ENCODE peak calls at places on chromosomes 4 and X, in five cellular contexts. One of them, this sample, is unnamed.

GRCh38 chr4:118351851-118352827 is 664 bp downstream of the PRSS12 start:
- DNase-seq in WERI-Rb-1: peak; percentile 82
- DNase-seq in colonic mucosa: peak; percentile 61
- DNase-seq in Peyer's patch: peak; percentile 79
- DNase-seq in upper lobe of right lung: peak; percentile 70
- DNase-seq in this sample: peak; percentile 14

GRCh38 chr4:168634276-168634802 is 137.5 kb downstream of the PALLD start:
- DNase-seq in WERI-Rb-1: no peak
- DNase-seq in colonic mucosa: no peak
- DNase-seq in Peyer's patch: no peak
- DNase-seq in upper lobe of right lung: no peak
- DNase-seq in this sample: no peak

GRCh38 chr4:165761968-165762367 is 111.1 kb upstream of the TLL1 start:
- DNase-seq in WERI-Rb-1: no peak
- DNase-seq in colonic mucosa: no peak
- DNase-seq in Peyer's patch: no peak
- DNase-seq in upper lobe of right lung: no peak
- DNase-seq in this sample: no peak

GRCh38 chrX:15973941-15974340 is 119.3 kb upstream of the AP1S2 start:
- DNase-seq in WERI-Rb-1: no peak
- DNase-seq in colonic mucosa: no peak
- DNase-seq in Peyer's patch: no peak
- DNase-seq in upper lobe of right lung: no peak
- DNase-seq in this sample: no peak

GRCh38 chr4:16196482-16197393 is 29.5 kb downstream of the TAPT1 start:
- DNase-seq in WERI-Rb-1: no peak
- DNase-seq in colonic mucosa: peak; percentile 54
- DNase-seq in Peyer's patch: no peak
- DNase-seq in upper lobe of right lung: no peak
- DNase-seq in this sample: no peak

GRCh38 chr4:161767116-161767515 is 396.7 kb downstream of the FSTL5 start:
- DNase-seq in WERI-Rb-1: no peak
- DNase-seq in colonic mucosa: no peak
- DNase-seq in Peyer's patch: no peak
- DNase-seq in upper lobe of right lung: no peak
- DNase-seq in this sample: no peak

GRCh38 chr4:73923631-73923937 is 54.4 kb downstream of the CXCL1 start:
- DNase-seq in WERI-Rb-1: no peak
- DNase-seq in colonic mucosa: no peak
- DNase-seq in Peyer's patch: no peak
- DNase-seq in upper lobe of right lung: no peak
- DNase-seq in this sample: no peak

GRCh38 chr4:80619070-80619674 is 283.6 kb downstream of the CFAP299 start:
- DNase-seq in WERI-Rb-1: peak; percentile 9
- DNase-seq in colonic mucosa: no peak
- DNase-seq in Peyer's patch: no peak
- DNase-seq in upper lobe of right lung: no peak
- DNase-seq in this sample: no peak

GRCh38 chr4:7513731-7514130 is 79.0 kb upstream of the PSAPL1 start:
- DNase-seq in WERI-Rb-1: no peak
- DNase-seq in colonic mucosa: no peak
- DNase-seq in Peyer's patch: no peak
- DNase-seq in upper lobe of right lung: no peak
- DNase-seq in this sample: no peak

GRCh38 chr4:77917075-77917474 is 54.4 kb downstream of the MRPL1 start:
- DNase-seq in WERI-Rb-1: no peak
- DNase-seq in colonic mucosa: no peak
- DNase-seq in Peyer's patch: no peak
- DNase-seq in upper lobe of right lung: no peak
- DNase-seq in this sample: no peak

GRCh38 chr4:103318327-103318726 is 120.2 kb upstream of the CENPE start:
- DNase-seq in WERI-Rb-1: no peak
- DNase-seq in colonic mucosa: no peak
- DNase-seq in Peyer's patch: no peak
- DNase-seq in upper lobe of right lung: no peak
- DNase-seq in this sample: no peak

GRCh38 chr4:88188738-88189417 is 30.4 kb upstream of the ABCG2 start:
- DNase-seq in WERI-Rb-1: no peak
- DNase-seq in colonic mucosa: no peak
- DNase-seq in Peyer's patch: no peak
- DNase-seq in upper lobe of right lung: no peak
- DNase-seq in this sample: no peak

GRCh38 chr4:94244087-94244828 is 36.6 kb downstream of the SMARCAD1 start:
- DNase-seq in WERI-Rb-1: no peak
- DNase-seq in colonic mucosa: no peak
- DNase-seq in Peyer's patch: no peak
- DNase-seq in upper lobe of right lung: no peak
- DNase-seq in this sample: no peak

GRCh38 chrX:16836371-16836770 is 33.8 kb downstream of the RBBP7 start:
- DNase-seq in WERI-Rb-1: peak; percentile 42
- DNase-seq in colonic mucosa: peak; percentile 29
- DNase-seq in Peyer's patch: peak; percentile 47
- DNase-seq in upper lobe of right lung: no peak
- DNase-seq in this sample: peak; percentile 51

GRCh38 chr4:168569066-168569908 is 72.4 kb downstream of the PALLD start:
- DNase-seq in WERI-Rb-1: no peak
- DNase-seq in colonic mucosa: peak; percentile 57
- DNase-seq in Peyer's patch: no peak
- DNase-seq in upper lobe of right lung: no peak
- DNase-seq in this sample: no peak

GRCh38 chrX:12319012-12319519 is 180.8 kb downstream of the FRMPD4 start:
- DNase-seq in WERI-Rb-1: no peak
- DNase-seq in colonic mucosa: no peak
- DNase-seq in Peyer's patch: no peak
- DNase-seq in upper lobe of right lung: no peak
- DNase-seq in this sample: no peak

DNA sequence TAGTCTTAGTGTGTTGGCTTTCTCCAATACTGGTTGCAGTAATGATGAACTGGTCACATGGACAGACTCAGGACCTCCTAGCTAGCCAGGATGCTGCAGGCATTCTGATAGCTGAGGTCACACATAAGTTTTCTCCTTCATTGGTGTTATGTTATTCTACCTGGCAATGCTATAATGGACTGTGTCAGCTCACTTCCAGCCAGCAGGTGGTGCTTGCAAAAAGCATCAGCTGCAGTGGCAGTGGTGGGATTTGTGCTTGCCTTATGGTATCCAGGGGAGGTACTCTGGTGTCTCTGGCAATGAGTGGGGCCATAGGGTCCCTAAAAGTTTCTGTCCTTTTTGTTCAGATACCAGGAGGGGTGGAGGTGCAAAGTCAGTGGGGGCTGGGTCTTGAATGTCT is 33.6 kb downstream of the ZNF330 start:
- DNase-seq in WERI-Rb-1: peak; percentile 25
- DNase-seq in colonic mucosa: no peak
- DNase-seq in Peyer's patch: no peak
- DNase-seq in upper lobe of right lung: no peak
- DNase-seq in this sample: no peak
- TF ChIP-seq CTCF in WERI-Rb-1: peak; percentile 54
- TF ChIP-seq CTCF in colonic mucosa: no peak
- TF ChIP-seq CTCF in Peyer's patch: no peak
- TF ChIP-seq CTCF in upper lobe of right lung: no peak
- TF ChIP-seq CTCF in this sample: peak; percentile 32

DNA sequence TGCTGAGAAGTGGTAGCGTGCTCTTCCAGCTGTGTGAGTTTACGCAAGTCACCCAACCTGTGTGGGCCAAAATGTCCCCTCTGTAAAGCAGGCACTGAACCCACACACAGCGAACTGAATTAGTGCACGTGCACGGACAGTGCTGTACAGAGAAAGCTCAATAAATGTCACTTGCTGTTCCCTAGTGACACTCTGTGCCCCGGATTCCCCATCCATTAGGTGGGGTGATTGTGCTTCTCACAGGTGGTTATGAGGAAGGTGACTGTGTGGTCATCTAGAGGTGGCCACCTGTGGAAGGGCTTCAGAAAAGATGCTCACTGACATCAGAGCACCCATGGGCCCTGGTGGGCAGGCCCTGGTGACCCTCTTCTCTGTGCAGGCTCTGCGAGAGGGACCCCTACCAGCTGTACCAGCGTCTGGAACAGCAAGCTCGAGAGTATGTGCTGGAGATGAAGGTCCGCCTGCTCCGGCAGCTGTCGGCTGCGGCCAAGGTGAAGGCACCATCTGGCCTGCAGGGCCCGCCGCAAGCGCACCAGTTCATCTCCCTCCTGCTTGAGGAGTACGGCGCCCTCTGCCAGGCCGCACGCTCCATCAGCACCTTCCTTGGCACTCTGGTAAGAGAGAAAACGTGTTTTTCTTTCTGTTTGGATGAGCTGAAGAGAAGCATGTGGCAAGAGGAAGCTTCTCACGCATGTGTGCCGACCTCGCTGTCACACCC is 94.3 kb downstream of the FAM193A start:
- DNase-seq in WERI-Rb-1: no peak
- DNase-seq in colonic mucosa: no peak
- DNase-seq in Peyer's patch: no peak
- DNase-seq in upper lobe of right lung: peak; percentile 62
- DNase-seq in this sample: no peak
- H3K36me3 ChIP-seq in WERI-Rb-1: peaks cover 85% of the 10 kb centered on the region
- H3K36me3 ChIP-seq in colonic mucosa: no peaks in the 10 kb centered on the region
- H3K36me3 ChIP-seq in Peyer's patch: no peaks in the 10 kb centered on the region
- H3K36me3 ChIP-seq in upper lobe of right lung: peaks cover 86% of the 10 kb centered on the region
- H3K36me3 ChIP-seq in this sample: peaks cover 27% of the 10 kb centered on the region

GRCh38 chrX:88135735-88136134 is 611.3 kb upstream of the CPXCR1 start:
- DNase-seq in WERI-Rb-1: no peak
- DNase-seq in colonic mucosa: no peak
- DNase-seq in Peyer's patch: no peak
- DNase-seq in upper lobe of right lung: no peak
- DNase-seq in this sample: no peak
- TF ChIP-seq CTCF in WERI-Rb-1: no peak
- TF ChIP-seq CTCF in colonic mucosa: no peak
- TF ChIP-seq CTCF in Peyer's patch: no peak
- TF ChIP-seq CTCF in upper lobe of right lung: peak; percentile 8
- TF ChIP-seq CTCF in this sample: no peak

DNA sequence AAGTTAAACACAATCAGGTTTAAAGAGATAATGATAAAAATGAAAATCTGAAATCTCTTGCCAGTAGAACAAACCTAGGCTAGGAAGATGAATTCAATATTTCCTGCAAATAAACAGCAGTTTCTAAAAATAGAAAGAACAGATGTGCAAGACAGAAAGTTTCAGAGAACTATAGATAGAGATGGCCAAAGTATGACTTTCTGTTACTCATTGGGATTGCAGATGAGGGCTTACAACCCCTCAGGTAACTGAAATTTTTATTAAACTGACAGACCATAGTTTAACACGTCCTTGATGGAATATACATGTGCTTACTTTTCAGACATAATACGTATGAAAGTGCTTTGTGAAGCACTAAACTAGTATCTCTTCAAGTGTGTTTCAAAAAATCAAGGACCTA is 82.4 kb upstream of the PPARGC1A start:
- DNase-seq in WERI-Rb-1: no peak
- DNase-seq in colonic mucosa: no peak
- DNase-seq in Peyer's patch: no peak
- DNase-seq in upper lobe of right lung: no peak
- DNase-seq in this sample: no peak
- H3K36me3 ChIP-seq in WERI-Rb-1: no peaks in the 10 kb centered on the region
- H3K36me3 ChIP-seq in colonic mucosa: no peaks in the 10 kb centered on the region
- H3K36me3 ChIP-seq in Peyer's patch: no peaks in the 10 kb centered on the region
- H3K36me3 ChIP-seq in upper lobe of right lung: no peaks in the 10 kb centered on the region
- H3K36me3 ChIP-seq in this sample: no peaks in the 10 kb centered on the region

DNA sequence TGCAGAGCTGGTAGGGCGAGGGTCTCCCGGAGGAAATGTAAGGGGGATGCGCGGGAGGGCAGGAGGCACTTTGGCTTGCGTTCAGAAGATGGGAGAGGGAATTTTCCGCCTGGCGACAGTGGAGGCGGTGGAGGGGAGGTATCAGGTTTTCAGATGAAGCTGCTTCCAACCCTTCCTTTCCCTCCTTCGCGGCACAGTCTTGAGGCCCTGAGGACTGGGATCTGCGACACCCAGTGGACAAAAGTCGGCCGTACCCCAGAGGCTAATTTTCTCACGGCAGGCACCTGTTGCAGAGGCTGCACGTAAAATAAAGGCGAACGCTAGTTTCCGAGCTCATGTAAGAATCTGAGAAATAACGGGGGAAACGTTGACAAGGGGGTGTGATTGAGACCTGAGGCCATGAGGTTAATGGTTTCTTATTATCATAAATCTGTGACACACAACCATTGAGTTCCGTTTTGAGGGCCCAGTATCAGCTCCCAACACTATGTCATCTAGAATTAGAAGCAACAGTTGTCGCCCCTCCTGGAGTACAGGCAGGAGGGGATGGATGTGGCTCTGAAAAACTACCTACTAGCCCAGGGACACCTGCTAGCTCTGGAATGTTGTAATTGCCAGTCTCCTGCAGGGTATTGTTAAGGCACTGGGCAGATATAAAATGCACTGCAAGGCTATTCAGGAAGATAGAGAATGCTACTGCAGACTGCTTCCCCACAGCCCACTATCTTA is 1.1 kb downstream of the ZCCHC18 start:
- DNase-seq in WERI-Rb-1: peak; percentile 69
- DNase-seq in colonic mucosa: peak; percentile 49
- DNase-seq in Peyer's patch: no peak
- DNase-seq in upper lobe of right lung: peak; percentile 64
- DNase-seq in this sample: peak; percentile 30
- TF ChIP-seq CTCF in WERI-Rb-1: peak; percentile 66
- TF ChIP-seq CTCF in colonic mucosa: peak; percentile 46
- TF ChIP-seq CTCF in Peyer's patch: peak; percentile 42
- TF ChIP-seq CTCF in upper lobe of right lung: peak; percentile 43
- TF ChIP-seq CTCF in this sample: peak; percentile 54

GRCh38 chrX:40063555-40063954 is 34.2 kb downstream of the BCOR start:
- DNase-seq in WERI-Rb-1: no peak
- DNase-seq in colonic mucosa: no peak
- DNase-seq in Peyer's patch: no peak
- DNase-seq in upper lobe of right lung: no peak
- DNase-seq in this sample: no peak
- H3K36me3 ChIP-seq in WERI-Rb-1: peaks cover 85% of the 10 kb centered on the region
- H3K36me3 ChIP-seq in colonic mucosa: no peaks in the 10 kb centered on the region
- H3K36me3 ChIP-seq in Peyer's patch: no peaks in the 10 kb centered on the region
- H3K36me3 ChIP-seq in upper lobe of right lung: peaks cover 11% of the 10 kb centered on the region
- H3K36me3 ChIP-seq in this sample: peaks cover 10% of the 10 kb centered on the region

GRCh38 chr4:124515591-124515990 is 196.9 kb downstream of the ANKRD50 start:
- DNase-seq in WERI-Rb-1: no peak
- DNase-seq in colonic mucosa: no peak
- DNase-seq in Peyer's patch: no peak
- DNase-seq in upper lobe of right lung: no peak
- DNase-seq in this sample: no peak
- TF ChIP-seq CTCF in WERI-Rb-1: no peak
- TF ChIP-seq CTCF in colonic mucosa: no peak
- TF ChIP-seq CTCF in Peyer's patch: no peak
- TF ChIP-seq CTCF in upper lobe of right lung: no peak
- TF ChIP-seq CTCF in this sample: no peak

GRCh38 chr4:26425953-26426352 is 64.3 kb downstream of the CCKAR start:
- DNase-seq in WERI-Rb-1: no peak
- DNase-seq in colonic mucosa: no peak
- DNase-seq in Peyer's patch: no peak
- DNase-seq in upper lobe of right lung: no peak
- DNase-seq in this sample: no peak
- H3K36me3 ChIP-seq in WERI-Rb-1: peaks cover 93% of the 10 kb centered on the region
- H3K36me3 ChIP-seq in colonic mucosa: no peaks in the 10 kb centered on the region
- H3K36me3 ChIP-seq in Peyer's patch: no peaks in the 10 kb centered on the region
- H3K36me3 ChIP-seq in upper lobe of right lung: peaks cover 72% of the 10 kb centered on the region
- H3K36me3 ChIP-seq in this sample: peaks cover 4% of the 10 kb centered on the region

GRCh38 chr4:21011106-21011505 is 310.8 kb downstream of the PACRGL start:
- DNase-seq in WERI-Rb-1: no peak
- DNase-seq in colonic mucosa: no peak
- DNase-seq in Peyer's patch: no peak
- DNase-seq in upper lobe of right lung: no peak
- DNase-seq in this sample: no peak
- TF ChIP-seq CTCF in WERI-Rb-1: no peak
- TF ChIP-seq CTCF in colonic mucosa: no peak
- TF ChIP-seq CTCF in Peyer's patch: no peak
- TF ChIP-seq CTCF in upper lobe of right lung: no peak
- TF ChIP-seq CTCF in this sample: no peak

This sample was measured in GM06990.